ENCODE peak calls at places on chromosomes 1 and 21, in five cellular contexts. L is pancreas, A is fibroblast of the aortic adventitia, G is BE2C, C is thyroid gland. B is an unnamed sample.

GRCh38 chr21:45383111-45383614 is 21.8 kb upstream of the COL18A1 start:
- DNase-seq in G (peak; percentile 4), L (no peak), A (no peak), C (no peak), B (no peak)

GRCh38 chr1:248710305-248710900 is 7.8 kb upstream of the OR14I1 start:
- DNase-seq in G (no peak), A (no peak), L (no peak), C (no peak), B (no peak)

GRCh38 chr1:27773732-27774445 is 870 bp downstream of the STX12 start:
- DNase-seq in L (no peak), G (no peak), C (no peak), A (peak; percentile 46), B (no peak)

GRCh38 chr1:161185282-161185682 is 8.0 kb upstream of the B4GALT3 start:
- DNase-seq in C (peak; percentile 45), A (peak; percentile 76), G (peak; percentile 37), L (no peak), B (peak; percentile 67)

GRCh38 chr1:223341111-223341510 is 22.9 kb downstream of the SUSD4 start:
- DNase-seq in G (no peak), L (peak; percentile 27), C (peak; percentile 22), A (peak; percentile 4), B (no peak)

GRCh38 chr1:150258275-150258666 is 697 bp downstream of the CA14 start:
- DNase-seq in A (no peak), C (no peak), G (no peak), L (no peak), B (no peak)

GRCh38 chr1:19257178-19257914 is 5.7 kb downstream of the MRTO4 start:
- DNase-seq in L (no peak), C (no peak), A (no peak), G (no peak), B (no peak)

GRCh38 chr1:166947398-166948043 is 27.8 kb downstream of the ILDR2 start:
- DNase-seq in C (peak; percentile 48), A (peak; percentile 35), G (peak; percentile 35), L (peak; percentile 30), B (no peak)

GRCh38 chr1:225806249-225806648 is 3.7 kb upstream of the EPHX1 start:
- DNase-seq in L (no peak), A (no peak), C (no peak), G (no peak), B (no peak)

GRCh38 chr1:154969246-154969645 is 1.3 kb downstream of the SHC1 start:
- DNase-seq in C (no peak), L (no peak), G (no peak), A (no peak), B (no peak)

GRCh38 chr21:29033301-29033700 is 8.8 kb downstream of the USP16 start:
- DNase-seq in G (no peak), A (no peak), L (no peak), C (no peak), B (no peak)

GRCh38 chr21:31220567-31220966 is 123.5 kb downstream of the TIAM1 start:
- DNase-seq in C (no peak), L (no peak), A (peak; percentile 73), G (no peak), B (no peak)

GRCh38 chr1:197778326-197778922 is 3.1 kb upstream of the DENND1B start:
- DNase-seq in C (no peak), A (no peak), G (no peak), L (no peak), B (no peak)

GRCh38 chr1:24830680-24831272 is 85.5 kb downstream of the CLIC4 start:
- DNase-seq in A (peak; percentile 87), G (no peak), C (no peak), L (no peak), B (peak; percentile 61)

GRCh38 chr1:55484173-55484572 is 269.0 kb upstream of the USP24 start:
- DNase-seq in C (no peak), L (no peak), A (no peak), G (no peak), B (no peak)

GRCh38 chr1:38616846-38617245 is 242.7 kb downstream of the RRAGC start:
- DNase-seq in G (no peak), C (no peak), L (no peak), A (no peak), B (no peak)

GRCh38 chr1:198335663-198336062 is 178.9 kb downstream of the NEK7 start:
- DNase-seq in C (no peak), G (no peak), L (no peak), A (no peak), B (no peak)

GRCh38 chr1:17922833-17923232 is 167.7 kb downstream of the ACTL8 start:
- DNase-seq in G (peak; percentile 68), C (no peak), L (peak; percentile 22), A (peak; percentile 31), B (no peak)

GRCh38 chr1:47870946-47871750 is 126.0 kb downstream of the TRABD2B start:
- DNase-seq in G (peak; percentile 27), C (no peak), L (peak; percentile 21), A (no peak), B (no peak)

GRCh38 chr1:176939993-176940392 is 224.5 kb downstream of the ASTN1 start:
- DNase-seq in A (no peak), C (no peak), G (no peak), L (no peak), B (no peak)

GRCh38 chr1:4702927-4703326 is 48.5 kb downstream of the AJAP1 start:
- DNase-seq in G (no peak), A (no peak), L (no peak), C (no peak), B (peak; percentile 0)

GRCh38 chr21:36419996-36420395 is 34.8 kb downstream of the CHAF1B start:
- DNase-seq in G (peak; percentile 80), A (peak; percentile 94), L (peak; percentile 83), C (peak; percentile 80), B (peak; percentile 72)

GRCh38 chr1:231160851-231161710 is 777 bp upstream of the TRIM67 start:
- DNase-seq in C (no peak), A (no peak), L (no peak), G (peak; percentile 51), B (no peak)

GRCh38 chr1:29962356-29962755 is 726.0 kb downstream of the PTPRU start:
- DNase-seq in L (no peak), C (no peak), A (peak; percentile 10), G (no peak), B (no peak)

GRCh38 chr1:170664828-170665617 is 1.1 kb downstream of the PRRX1 start:
- DNase-seq in C (peak; percentile 42), A (peak; percentile 59), L (peak; percentile 35), G (no peak), B (no peak)

GRCh38 chr1:170666661-170667060 is 2.7 kb downstream of the PRRX1 start:
- DNase-seq in C (no peak), L (no peak), G (no peak), A (no peak), B (no peak)

GRCh38 chr1:170663441-170664282 is at the start of gene PRRX1:
- DNase-seq in L (no peak), A (peak; percentile 76), C (no peak), G (no peak), B (no peak)

GRCh38 chr1:170664283-170664827 is 424 bp downstream of the PRRX1 start:
- DNase-seq in L (peak; percentile 21), A (no peak), C (peak; percentile 39), G (no peak), B (no peak)

DNA sequence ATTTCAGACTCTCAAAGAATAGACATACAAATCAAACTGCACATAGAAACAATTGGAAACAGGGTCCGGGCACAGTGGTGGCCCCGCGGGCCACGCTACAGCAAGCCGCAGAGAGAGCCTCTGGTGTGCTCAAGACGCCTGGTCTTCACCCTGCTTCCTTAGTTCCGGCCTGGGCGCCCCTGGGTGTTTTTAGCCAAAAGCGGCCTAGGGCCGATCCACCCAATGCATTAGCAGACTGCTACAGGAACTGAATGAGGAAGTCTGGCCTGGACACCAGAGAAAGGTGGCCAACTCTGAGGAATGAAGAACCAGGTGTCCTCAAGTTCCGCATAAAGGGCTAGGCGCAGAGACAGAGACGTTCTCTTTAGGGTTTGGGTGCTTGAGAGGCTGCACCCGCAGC is 1.7 kb downstream of the PRRX1 start:
- DNase-seq in A (peak; percentile 64), G (no peak), C (no peak), L (no peak), B (no peak)
- H3K4me3 ChIP-seq in A (peak overlapping the region; percentile 96), G (no peak overlapping the region), C (no peak overlapping the region), L (no peak overlapping the region), B (peak overlapping the region; percentile 91)

GRCh38 chr1:169699769-169700168 is 11.7 kb downstream of the SELL start:
- DNase-seq in L (no peak), G (no peak), A (no peak), C (no peak), B (no peak)
- TF ChIP-seq CTCF in L (no peak), G (no peak), A (no peak), C (no peak), B (no peak)

GRCh38 chr1:45974541-45975269 is 157.7 kb downstream of the PIK3R3 start:
- DNase-seq in G (no peak), C (no peak), A (peak; percentile 7), L (no peak), B (no peak)
- H3K4me3 ChIP-seq in G (no peak overlapping the region), C (no peak overlapping the region), A (no peak overlapping the region), L (no peak overlapping the region), B (no peak overlapping the region)

GRCh38 chr1:188363943-188364342 is 1535.2 kb downstream of the PLA2G4A start:
- DNase-seq in A (no peak), G (no peak), C (no peak), L (no peak), B (no peak)

GRCh38 chr1:188367669-188368068 is 1538.9 kb downstream of the PLA2G4A start:
- DNase-seq in L (no peak), G (no peak), A (no peak), C (no peak), B (no peak)

GRCh38 chr1:188364927-188365449 is 1536.2 kb downstream of the PLA2G4A start:
- DNase-seq in C (no peak), A (no peak), G (no peak), L (no peak), B (no peak)

GRCh38 chr1:188371295-188371806 is 1542.6 kb downstream of the PLA2G4A start:
- DNase-seq in C (no peak), A (no peak), G (no peak), L (no peak), B (no peak)

DNA sequence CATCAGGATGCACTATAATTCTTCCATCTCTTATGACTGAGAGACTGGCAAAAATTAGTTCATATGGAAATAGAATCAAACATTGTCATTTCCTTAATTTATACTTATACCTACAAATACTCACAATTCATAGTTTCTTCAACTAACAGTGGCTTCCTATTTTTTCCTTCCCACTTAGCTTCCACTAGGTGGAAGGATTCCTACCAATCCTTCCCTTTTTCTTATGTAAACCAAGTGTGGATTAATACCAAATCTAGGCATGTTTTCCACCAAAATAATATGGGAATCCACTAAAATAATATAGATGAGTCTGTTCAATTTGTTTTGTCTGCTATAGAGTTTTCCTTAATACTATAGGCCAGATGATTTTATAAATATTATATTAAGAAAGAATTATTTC is 1537.1 kb downstream of the PLA2G4A start:
- DNase-seq in G (no peak), L (no peak), C (no peak), A (no peak), B (no peak)
- TF ChIP-seq CTCF in G (peak; percentile 35), L (no peak), C (no peak), A (no peak), B (no peak)

GRCh38 chr1:32335951-32336867 is at the start of gene MARCKSL1:
- DNase-seq in L (peak; percentile 79), A (peak; percentile 57), C (peak; percentile 83), G (peak; percentile 79), B (no peak)
- H3K4me3 ChIP-seq in L (peak within 1 kb of the TSS; percentile 57), A (peak within 1 kb of the TSS; percentile 77), C (peak within 1 kb of the TSS; percentile 81), G (peak within 1 kb of the TSS; percentile 66), B (peak within 1 kb of the TSS; percentile 81)

GRCh38 chr1:3638027-3638426 is 11.9 kb downstream of the WRAP73 start:
- DNase-seq in C (no peak), G (no peak), A (no peak), L (no peak), B (no peak)
- TF ChIP-seq CTCF in C (no peak), G (no peak), A (no peak), L (no peak), B (no peak)

GRCh38 chr1:1024421-1025415 is 4.8 kb downstream of the AGRN start:
- DNase-seq in A (no peak), L (peak; percentile 74), G (no peak), C (peak; percentile 95), B (no peak)
- H3K4me3 ChIP-seq in A (no peak overlapping the region), L (no peak overlapping the region), G (no peak overlapping the region), C (no peak overlapping the region), B (no peak overlapping the region)

B was measured in HFF-Myc.